ENCODE peak calls at places on chromosomes 12 and 14, in four cellular contexts. U, J, E and O are unnamed samples.

GRCh38 chr14:99930420-99931274 is 134.6 kb upstream of the EVL start:
- DNase-seq in E (no peak), J (peak), U (no peak), O (no peak)

GRCh38 chr12:128829870-128830504 is 6.2 kb upstream of the SLC15A4 start:
- DNase-seq in E (peak), U (no peak), J (no peak), O (no peak)

GRCh38 chr12:62792526-62792925 is 142.4 kb downstream of the PPM1H start:
- DNase-seq in U (no peak), J (no peak), E (no peak), O (no peak)

GRCh38 chr12:109625131-109625559 is 51.6 kb downstream of the MVK start:
- DNase-seq in U (peak), E (no peak), J (peak), O (peak)

GRCh38 chr14:28630100-28630499 is 136.5 kb upstream of the FOXG1 start:
- DNase-seq in U (no peak), J (no peak), E (no peak), O (no peak)

GRCh38 chr12:39912211-39912980 is 193.5 kb downstream of the SLC2A13 start:
- DNase-seq in J (no peak), E (no peak), U (no peak), O (peak)

GRCh38 chr14:104395941-104396681 is 183.5 kb upstream of the C14orf180 start:
- DNase-seq in U (no peak), J (no peak), E (no peak), O (peak)

GRCh38 chr14:103628221-103628683 is 759 bp upstream of the KLC1 start:
- DNase-seq in U (peak), E (no peak), J (peak), O (peak)

GRCh38 chr12:74747305-74747704 is 209.7 kb downstream of the ATXN7L3B start:
- DNase-seq in J (peak), E (no peak), U (no peak), O (no peak)

GRCh38 chr14:94005324-94005723 is 8.2 kb downstream of the CCDC197 start:
- DNase-seq in J (no peak), E (no peak), U (no peak), O (no peak)

GRCh38 chr12:75130811-75131210 is 78.8 kb downstream of the KCNC2 start:
- DNase-seq in J (no peak), U (no peak), E (no peak), O (no peak)

GRCh38 chr12:93089805-93090569 is 160.9 kb upstream of the EEA1 start:
- DNase-seq in J (peak), U (peak), E (no peak), O (peak)

GRCh38 chr12:115343601-115344000 is 659.6 kb upstream of the TBX3 start:
- DNase-seq in E (no peak), J (peak), U (no peak), O (no peak)

GRCh38 chr14:100286484-100287191 is 19.6 kb downstream of the SLC25A29 start:
- DNase-seq in U (no peak), E (no peak), J (no peak), O (no peak)

GRCh38 chr12:55742719-55743130 is at the start of gene GDF11:
- DNase-seq in E (peak), U (peak), J (peak), O (peak)

GRCh38 chr14:29687071-29687765 is 240.4 kb downstream of the PRKD1 start:
- DNase-seq in J (peak), E (no peak), U (no peak), O (no peak)

GRCh38 chr12:108112815-108113556 is 16.1 kb upstream of the WSCD2 start:
- DNase-seq in U (no peak), E (no peak), J (no peak), O (no peak)

GRCh38 chr14:100187247-100187833 is 27.9 kb upstream of the DEGS2 start:
- DNase-seq in J (no peak), E (no peak), U (no peak), O (peak)

GRCh38 chr12:51448618-51449256 is 24.1 kb downstream of the SLC4A8 start:
- DNase-seq in U (no peak), J (no peak), E (no peak), O (no peak)

GRCh38 chr12:105226219-105226618 is 9.8 kb downstream of the APPL2 start:
- DNase-seq in J (peak), U (peak), E (no peak), O (peak)

GRCh38 chr12:20283467-20283866 is 84.9 kb upstream of the PDE3A start:
- DNase-seq in J (no peak), U (no peak), E (no peak), O (no peak)

GRCh38 chr12:120231316-120232011 is 30.6 kb upstream of the RPLP0 start:
- DNase-seq in E (peak), U (peak), J (peak), O (peak)

GRCh38 chr14:99234982-99235491 is 37.0 kb downstream of the BCL11B start:
- DNase-seq in E (peak), J (peak), U (no peak), O (no peak)

GRCh38 chr12:66092559-66093269 is 37.8 kb downstream of the LLPH start:
- DNase-seq in J (peak), U (peak), E (no peak), O (no peak)

GRCh38 chr14:78713716-78714115 is 543.5 kb downstream of the NRXN3 start:
- DNase-seq in E (no peak), U (no peak), J (no peak), O (no peak)

GRCh38 chr12:49959570-49960473 is 1.9 kb upstream of the AQP5 start:
- DNase-seq in J (peak), E (no peak), U (no peak), O (no peak)

GRCh38 chr12:89556976-89557375 is 31.1 kb upstream of the POC1B start:
- DNase-seq in E (no peak), J (peak), U (no peak), O (no peak)

GRCh38 chr14:29236401-29236800 is 469.8 kb downstream of the FOXG1 start:
- DNase-seq in E (no peak), U (no peak), J (no peak), O (no peak)

GRCh38 chr14:44316647-44317432 is 190.2 kb downstream of the FSCB start:
- DNase-seq in U (peak), J (peak), E (no peak), O (peak)

GRCh38 chr12:93315907-93316622 is 61.7 kb upstream of the NUDT4 start:
- DNase-seq in U (no peak), E (no peak), J (peak), O (no peak)

DNA sequence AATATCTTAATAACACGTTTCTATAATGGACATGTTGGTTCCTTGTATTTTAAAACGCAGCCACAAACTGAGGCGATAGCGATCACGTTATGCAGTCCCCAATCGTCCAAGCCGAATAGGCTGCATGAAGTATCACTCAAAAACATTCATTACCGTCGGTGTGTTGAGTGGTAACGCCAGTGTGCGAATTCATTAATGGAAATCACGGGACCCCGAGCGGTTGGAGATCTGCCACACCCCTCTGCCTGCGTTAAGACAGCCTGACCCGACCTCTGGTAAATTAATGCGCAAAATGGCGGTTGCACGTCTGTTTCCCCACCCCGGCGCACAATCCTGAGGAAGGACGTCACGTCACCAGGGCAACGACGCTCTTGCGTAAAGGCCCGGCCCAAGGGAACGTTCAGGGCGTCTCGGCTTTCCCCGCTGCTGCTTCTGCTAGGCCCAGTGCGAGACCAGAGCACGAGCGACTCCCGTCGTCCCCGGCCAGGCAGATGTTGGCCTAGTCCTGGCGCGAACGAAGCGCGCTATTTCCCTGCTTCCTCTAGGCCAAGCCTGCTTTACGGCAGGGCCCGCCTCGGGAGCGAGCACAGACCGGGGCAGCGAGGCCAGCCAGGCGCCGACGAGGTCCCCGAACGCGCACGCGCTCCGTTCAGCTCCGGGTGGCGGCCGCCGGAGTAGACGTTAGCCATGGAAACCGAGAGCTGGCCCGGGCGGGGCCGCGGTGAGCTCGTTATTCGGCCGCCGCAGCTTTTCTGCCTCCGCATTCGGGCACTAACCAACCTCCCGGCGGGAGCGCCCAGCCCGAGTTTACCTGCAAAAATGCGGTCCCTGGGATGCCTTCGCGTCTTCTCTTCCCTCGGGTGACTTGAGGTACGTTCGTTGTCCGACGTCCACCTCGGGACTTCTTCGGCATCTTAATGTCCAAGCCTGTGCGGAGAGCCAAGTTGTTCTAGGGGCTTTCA is at the start of gene PCNX4:
- DNase-seq in E (peak), J (peak), U (peak), O (peak)
- H3K27ac ChIP-seq in E (peak), J (peak), U (peak), O (peak)

GRCh38 chr12:110922652-110923051 is 2.3 kb upstream of the MYL2 start:
- DNase-seq in J (no peak), U (no peak), E (no peak), O (no peak)

GRCh38 chr12:110923192-110923591 is 2.8 kb upstream of the MYL2 start:
- DNase-seq in E (no peak), J (no peak), U (no peak), O (no peak)

GRCh38 chr12:110920324-110920910 is at the start of gene MYL2:
- DNase-seq in J (no peak), E (no peak), U (no peak), O (no peak)

GRCh38 chr12:110919720-110920119 is 659 bp downstream of the MYL2 start:
- DNase-seq in U (no peak), E (no peak), J (no peak), O (no peak)

DNA sequence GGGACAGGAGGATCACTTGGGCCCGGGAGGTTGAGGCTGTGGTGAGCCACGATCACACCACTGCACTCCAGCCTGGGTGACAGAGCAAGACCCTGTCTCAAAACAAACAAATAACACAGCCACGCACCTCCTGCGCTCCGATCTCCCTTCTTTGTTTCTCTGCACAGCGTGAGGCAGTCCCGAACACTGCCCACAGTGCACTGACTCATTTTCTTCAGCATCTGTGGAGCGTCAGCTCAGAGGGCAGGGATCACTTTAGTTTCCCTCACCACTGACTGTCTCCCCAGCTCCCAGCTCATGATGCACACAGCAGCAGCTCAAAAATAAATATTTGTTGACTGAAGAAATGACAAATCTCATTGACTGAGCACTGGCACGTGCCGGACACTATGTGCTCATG is 883 bp upstream of the MYL2 start:
- DNase-seq in E (no peak), J (peak), U (peak), O (no peak)
- H3K27ac ChIP-seq in E (no peak), J (no peak), U (no peak), O (no peak)

DNA sequence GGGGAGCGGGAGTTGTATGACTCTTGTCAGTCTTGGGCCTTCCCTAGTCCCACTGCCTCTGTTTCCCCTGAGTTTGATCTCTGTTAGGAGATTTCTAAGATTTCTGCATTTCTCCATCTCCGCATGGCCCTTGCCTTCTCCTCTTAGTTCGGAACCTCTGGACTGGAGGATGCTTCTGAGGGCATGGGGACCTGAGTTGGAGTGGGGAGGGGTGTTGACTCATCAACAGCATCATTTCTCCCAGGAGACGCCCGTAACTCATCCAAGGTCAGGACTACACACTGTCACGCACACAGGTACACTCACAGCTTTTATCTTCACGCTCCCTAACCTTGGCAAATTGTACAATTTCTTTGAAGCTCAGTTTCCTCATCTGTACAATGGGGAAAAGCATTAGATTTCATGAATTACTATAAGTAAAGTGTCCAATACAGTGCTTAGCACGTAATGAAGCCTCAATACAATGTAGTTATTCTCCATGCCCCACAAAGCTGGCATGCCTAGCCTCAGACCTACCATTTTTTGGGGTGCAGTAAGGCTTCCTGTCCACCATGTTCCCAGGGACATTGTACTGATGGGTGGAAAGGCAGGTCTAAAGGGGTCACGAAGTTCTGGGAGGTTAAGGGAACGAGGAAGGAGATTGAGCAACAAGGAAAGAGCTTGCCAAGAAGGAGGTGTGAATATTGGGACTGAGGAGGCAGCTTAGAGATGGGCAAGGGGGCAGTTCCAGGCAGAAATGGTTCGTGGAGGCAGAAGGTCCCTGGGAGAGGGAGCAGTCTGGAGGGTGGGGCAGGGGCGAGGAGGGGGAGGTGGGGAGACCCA is 600 bp upstream of the LAG3 start:
- DNase-seq in E (no peak), J (no peak), U (no peak), O (no peak)
- H3K27ac ChIP-seq in E (no peak), J (no peak), U (no peak), O (peak)

GRCh38 chr12:58529114-58529665 is 391.1 kb downstream of the LRIG3 start:
- DNase-seq in E (no peak), J (peak), U (peak), O (no peak)
- H3K27ac ChIP-seq in E (no peak), J (peak), U (peak), O (no peak)